ENCODE peak calls at places on chromosomes 3 and 15, in five cellular contexts. One of them, this sample, is unnamed. For H3K36me3, the result is how much of the 10 kb centered on the place peaks cover.

GRCh38 chr3:158103131-158103955 is 2.9 kb downstream of the SHOX2 start:
- DNase-seq in ovary: peak
- DNase-seq in CD8-positive, alpha-beta T cell: peak
- DNase-seq in ascending aorta: no peak
- DNase-seq in CD8-positive, alpha-beta memory T cell: no peak
- DNase-seq in this sample: no peak

GRCh38 chr15:44381223-44381622 is 46.2 kb upstream of the CTDSPL2 start:
- DNase-seq in ovary: no peak
- DNase-seq in CD8-positive, alpha-beta T cell: no peak
- DNase-seq in ascending aorta: no peak
- DNase-seq in CD8-positive, alpha-beta memory T cell: no peak
- DNase-seq in this sample: no peak

GRCh38 chr15:76293361-76293760 is 17.9 kb downstream of the ETFA start:
- DNase-seq in CD8-positive, alpha-beta memory T cell: no peak
- DNase-seq in CD8-positive, alpha-beta T cell: no peak
- DNase-seq in ascending aorta: no peak
- DNase-seq in ovary: no peak
- DNase-seq in this sample: no peak

GRCh38 chr3:24185738-24186384 is 240.8 kb downstream of the NR1D2 start:
- DNase-seq in ascending aorta: no peak
- DNase-seq in CD8-positive, alpha-beta memory T cell: no peak
- DNase-seq in ovary: peak
- DNase-seq in CD8-positive, alpha-beta T cell: no peak
- DNase-seq in this sample: no peak

GRCh38 chr15:83926116-83926515 is 272.2 kb downstream of the ADAMTSL3 start:
- DNase-seq in CD8-positive, alpha-beta T cell: no peak
- DNase-seq in CD8-positive, alpha-beta memory T cell: no peak
- DNase-seq in ascending aorta: no peak
- DNase-seq in ovary: no peak
- DNase-seq in this sample: no peak

GRCh38 chr15:78651930-78652655 is 11.1 kb upstream of the CHRNB4 start:
- DNase-seq in CD8-positive, alpha-beta memory T cell: no peak
- DNase-seq in CD8-positive, alpha-beta T cell: no peak
- DNase-seq in ascending aorta: no peak
- DNase-seq in ovary: no peak
- DNase-seq in this sample: no peak

GRCh38 chr3:40057077-40057476 is 247.7 kb downstream of the MYRIP start:
- DNase-seq in CD8-positive, alpha-beta T cell: no peak
- DNase-seq in CD8-positive, alpha-beta memory T cell: no peak
- DNase-seq in ovary: no peak
- DNase-seq in ascending aorta: no peak
- DNase-seq in this sample: no peak

GRCh38 chr3:3334456-3334855 is 155.0 kb upstream of the CRBN start:
- DNase-seq in ascending aorta: no peak
- DNase-seq in ovary: no peak
- DNase-seq in CD8-positive, alpha-beta T cell: no peak
- DNase-seq in CD8-positive, alpha-beta memory T cell: no peak
- DNase-seq in this sample: no peak

GRCh38 chr3:31862861-31863260 is 118.2 kb downstream of the OSBPL10 start:
- DNase-seq in ascending aorta: no peak
- DNase-seq in CD8-positive, alpha-beta T cell: no peak
- DNase-seq in CD8-positive, alpha-beta memory T cell: no peak
- DNase-seq in ovary: no peak
- DNase-seq in this sample: no peak

GRCh38 chr15:52254331-52254730 is 41.3 kb downstream of the MYO5C start:
- DNase-seq in CD8-positive, alpha-beta T cell: no peak
- DNase-seq in ascending aorta: no peak
- DNase-seq in ovary: no peak
- DNase-seq in CD8-positive, alpha-beta memory T cell: no peak
- DNase-seq in this sample: no peak

GRCh38 chr15:100131321-100132224 is 210.2 kb downstream of the ADAMTS17 start:
- DNase-seq in CD8-positive, alpha-beta memory T cell: no peak
- DNase-seq in ovary: no peak
- DNase-seq in ascending aorta: no peak
- DNase-seq in CD8-positive, alpha-beta T cell: no peak
- DNase-seq in this sample: no peak

GRCh38 chr3:134357914-134358811 is 16.1 kb downstream of the AMOTL2 start:
- DNase-seq in CD8-positive, alpha-beta T cell: no peak
- DNase-seq in ovary: peak
- DNase-seq in CD8-positive, alpha-beta memory T cell: no peak
- DNase-seq in ascending aorta: no peak
- DNase-seq in this sample: no peak

GRCh38 chr15:58021332-58022230 is 43.9 kb downstream of the ALDH1A2 start:
- DNase-seq in ascending aorta: no peak
- DNase-seq in ovary: no peak
- DNase-seq in CD8-positive, alpha-beta T cell: no peak
- DNase-seq in CD8-positive, alpha-beta memory T cell: no peak
- DNase-seq in this sample: no peak

GRCh38 chr3:70980646-70981031 is 602.9 kb downstream of the FOXP1 start:
- DNase-seq in ascending aorta: no peak
- DNase-seq in CD8-positive, alpha-beta memory T cell: no peak
- DNase-seq in CD8-positive, alpha-beta T cell: no peak
- DNase-seq in ovary: no peak
- DNase-seq in this sample: no peak

GRCh38 chr3:77320514-77320913 is 280.6 kb downstream of the ROBO2 start:
- DNase-seq in ascending aorta: no peak
- DNase-seq in CD8-positive, alpha-beta memory T cell: no peak
- DNase-seq in ovary: no peak
- DNase-seq in CD8-positive, alpha-beta T cell: no peak
- DNase-seq in this sample: no peak

GRCh38 chr3:65330072-65330471 is 642.3 kb upstream of the ADAMTS9 start:
- DNase-seq in ascending aorta: no peak
- DNase-seq in ovary: no peak
- DNase-seq in CD8-positive, alpha-beta memory T cell: no peak
- DNase-seq in CD8-positive, alpha-beta T cell: no peak
- DNase-seq in this sample: no peak

GRCh38 chr3:11245276-11245675 is 26.9 kb upstream of the ATG7 start:
- DNase-seq in ascending aorta: no peak
- DNase-seq in ovary: no peak
- DNase-seq in CD8-positive, alpha-beta T cell: no peak
- DNase-seq in CD8-positive, alpha-beta memory T cell: no peak
- DNase-seq in this sample: no peak

GRCh38 chr3:11248596-11248995 is 23.6 kb upstream of the ATG7 start:
- DNase-seq in CD8-positive, alpha-beta T cell: no peak
- DNase-seq in CD8-positive, alpha-beta memory T cell: no peak
- DNase-seq in ascending aorta: no peak
- DNase-seq in ovary: no peak
- DNase-seq in this sample: no peak

GRCh38 chr3:11246663-11246970 is 25.6 kb upstream of the ATG7 start:
- DNase-seq in ascending aorta: no peak
- DNase-seq in CD8-positive, alpha-beta T cell: no peak
- DNase-seq in ovary: no peak
- DNase-seq in CD8-positive, alpha-beta memory T cell: no peak
- DNase-seq in this sample: no peak

GRCh38 chr3:11245827-11246662 is 26.2 kb upstream of the ATG7 start:
- DNase-seq in ovary: no peak
- DNase-seq in CD8-positive, alpha-beta memory T cell: no peak
- DNase-seq in ascending aorta: no peak
- DNase-seq in CD8-positive, alpha-beta T cell: no peak
- DNase-seq in this sample: no peak

DNA sequence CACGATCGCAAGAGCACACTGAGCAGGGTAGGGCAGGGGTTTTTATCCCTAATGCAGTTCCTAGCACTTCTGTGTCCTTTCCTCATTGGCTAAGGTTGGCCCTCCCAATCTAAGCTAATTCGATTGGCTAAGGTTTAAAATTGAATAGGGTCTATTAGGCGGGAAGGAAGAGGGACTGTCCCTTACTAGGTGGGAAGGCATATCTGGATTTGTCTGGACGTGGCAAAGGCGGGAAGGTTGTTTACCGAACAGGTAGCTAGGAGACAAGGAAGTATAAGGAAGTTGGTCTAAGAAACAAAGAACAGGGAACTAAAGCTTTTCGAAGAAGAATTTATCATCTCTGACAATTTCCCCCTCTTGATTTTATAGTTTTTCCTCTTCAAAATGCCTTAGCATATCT is 24.8 kb upstream of the ATG7 start:
- DNase-seq in ascending aorta: no peak
- DNase-seq in CD8-positive, alpha-beta T cell: no peak
- DNase-seq in ovary: no peak
- DNase-seq in CD8-positive, alpha-beta memory T cell: no peak
- DNase-seq in this sample: no peak
- H3K36me3 ChIP-seq in ascending aorta: under half
- H3K36me3 ChIP-seq in CD8-positive, alpha-beta T cell: under half
- H3K36me3 ChIP-seq in ovary: under half
- H3K36me3 ChIP-seq in CD8-positive, alpha-beta memory T cell: under half
- H3K36me3 ChIP-seq in this sample: under half

GRCh38 chr15:90496791-90497190 is 32.9 kb upstream of the CRTC3 start:
- DNase-seq in CD8-positive, alpha-beta memory T cell: no peak
- DNase-seq in CD8-positive, alpha-beta T cell: no peak
- DNase-seq in ovary: no peak
- DNase-seq in ascending aorta: no peak
- DNase-seq in this sample: no peak
- H3K36me3 ChIP-seq in CD8-positive, alpha-beta memory T cell: under half
- H3K36me3 ChIP-seq in CD8-positive, alpha-beta T cell: under half
- H3K36me3 ChIP-seq in ovary: under half
- H3K36me3 ChIP-seq in ascending aorta: half or more
- H3K36me3 ChIP-seq in this sample: under half

DNA sequence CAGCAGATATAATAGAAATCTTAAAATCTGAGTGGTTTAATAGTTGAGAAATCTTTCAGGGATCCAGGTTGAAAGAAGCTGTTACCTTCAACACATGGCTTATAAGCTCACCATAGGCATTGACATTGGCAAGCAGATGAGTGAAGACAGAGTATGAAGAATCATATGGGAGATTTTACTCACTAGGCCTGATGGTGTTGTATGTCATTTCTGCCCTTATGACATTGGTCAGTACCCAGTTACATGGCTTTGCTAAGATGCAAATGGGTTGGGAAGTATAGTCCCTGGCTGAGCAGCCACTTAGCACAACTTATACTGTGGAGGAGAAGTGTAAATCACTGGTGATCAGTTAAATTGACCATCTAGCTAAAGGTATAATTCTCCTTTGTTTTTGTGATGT is 5.9 kb downstream of the TFG start:
- DNase-seq in CD8-positive, alpha-beta T cell: no peak
- DNase-seq in CD8-positive, alpha-beta memory T cell: no peak
- DNase-seq in ascending aorta: no peak
- DNase-seq in ovary: no peak
- DNase-seq in this sample: no peak
- H3K36me3 ChIP-seq in CD8-positive, alpha-beta T cell: under half
- H3K36me3 ChIP-seq in CD8-positive, alpha-beta memory T cell: under half
- H3K36me3 ChIP-seq in ascending aorta: under half
- H3K36me3 ChIP-seq in ovary: under half
- H3K36me3 ChIP-seq in this sample: under half

GRCh38 chr3:185933374-185933950 is 4.4 kb downstream of the TRA2B start:
- DNase-seq in CD8-positive, alpha-beta memory T cell: no peak
- DNase-seq in ovary: no peak
- DNase-seq in ascending aorta: no peak
- DNase-seq in CD8-positive, alpha-beta T cell: no peak
- DNase-seq in this sample: no peak
- H3K36me3 ChIP-seq in CD8-positive, alpha-beta memory T cell: under half
- H3K36me3 ChIP-seq in ovary: under half
- H3K36me3 ChIP-seq in ascending aorta: under half
- H3K36me3 ChIP-seq in CD8-positive, alpha-beta T cell: under half
- H3K36me3 ChIP-seq in this sample: under half

DNA sequence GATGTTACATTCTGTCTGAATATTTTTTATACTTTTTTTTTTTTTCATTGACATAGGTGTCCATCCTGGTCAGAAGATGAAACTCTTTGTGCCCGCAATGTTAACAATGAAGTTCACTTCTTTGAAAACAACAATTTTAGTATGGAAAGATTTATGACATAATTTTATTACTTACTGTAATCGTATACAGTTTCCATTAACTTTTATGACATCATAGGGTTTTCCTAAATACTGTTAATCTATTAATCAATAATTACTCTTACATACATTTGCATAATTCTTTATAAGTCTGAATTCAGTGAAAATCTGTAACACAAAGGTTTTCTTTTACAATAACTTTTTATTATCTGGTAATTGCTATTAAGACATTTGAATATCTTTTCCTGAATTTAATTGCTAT is 17.7 kb downstream of the EIF2A start:
- DNase-seq in CD8-positive, alpha-beta memory T cell: no peak
- DNase-seq in CD8-positive, alpha-beta T cell: no peak
- DNase-seq in ovary: no peak
- DNase-seq in ascending aorta: no peak
- DNase-seq in this sample: no peak
- H3K36me3 ChIP-seq in CD8-positive, alpha-beta memory T cell: under half
- H3K36me3 ChIP-seq in CD8-positive, alpha-beta T cell: under half
- H3K36me3 ChIP-seq in ovary: under half
- H3K36me3 ChIP-seq in ascending aorta: under half
- H3K36me3 ChIP-seq in this sample: half or more

GRCh38 chr3:13400114-13400696 is 19.9 kb downstream of the NUP210 start:
- DNase-seq in CD8-positive, alpha-beta T cell: no peak
- DNase-seq in ascending aorta: no peak
- DNase-seq in CD8-positive, alpha-beta memory T cell: no peak
- DNase-seq in ovary: no peak
- DNase-seq in this sample: no peak

GRCh38 chr3:13403213-13403817 is 16.8 kb downstream of the NUP210 start:
- DNase-seq in ovary: no peak
- DNase-seq in CD8-positive, alpha-beta T cell: no peak
- DNase-seq in ascending aorta: no peak
- DNase-seq in CD8-positive, alpha-beta memory T cell: no peak
- DNase-seq in this sample: no peak

GRCh38 chr3:13397316-13397715 is 22.8 kb downstream of the NUP210 start:
- DNase-seq in CD8-positive, alpha-beta T cell: no peak
- DNase-seq in ascending aorta: no peak
- DNase-seq in ovary: no peak
- DNase-seq in CD8-positive, alpha-beta memory T cell: no peak
- DNase-seq in this sample: no peak

GRCh38 chr3:13401149-13401548 is 19.0 kb downstream of the NUP210 start:
- DNase-seq in ascending aorta: no peak
- DNase-seq in CD8-positive, alpha-beta T cell: no peak
- DNase-seq in CD8-positive, alpha-beta memory T cell: no peak
- DNase-seq in ovary: no peak
- DNase-seq in this sample: no peak

DNA sequence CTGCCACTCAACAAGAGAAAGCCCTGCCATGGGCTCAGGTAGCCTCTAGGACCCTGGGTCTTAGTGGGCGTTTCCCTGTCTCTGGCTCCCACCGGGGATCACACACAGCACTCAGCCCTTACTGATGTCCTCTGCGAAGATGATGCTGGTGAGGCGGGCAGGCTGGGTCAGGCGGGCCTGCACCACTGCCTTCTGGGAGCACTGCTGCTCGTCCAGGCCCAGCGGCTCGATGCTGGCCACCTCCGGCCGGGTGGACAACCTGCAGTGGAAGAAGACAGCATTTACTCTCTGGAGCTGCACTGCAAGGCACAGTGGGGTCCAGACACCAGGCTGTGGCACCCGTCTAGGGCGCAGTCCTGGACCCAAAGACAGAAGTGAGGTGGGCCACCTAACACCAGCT is 20.5 kb downstream of the NUP210 start:
- DNase-seq in CD8-positive, alpha-beta T cell: no peak
- DNase-seq in ovary: no peak
- DNase-seq in ascending aorta: no peak
- DNase-seq in CD8-positive, alpha-beta memory T cell: no peak
- DNase-seq in this sample: no peak
- H3K36me3 ChIP-seq in CD8-positive, alpha-beta T cell: under half
- H3K36me3 ChIP-seq in ovary: under half
- H3K36me3 ChIP-seq in ascending aorta: under half
- H3K36me3 ChIP-seq in CD8-positive, alpha-beta memory T cell: under half
- H3K36me3 ChIP-seq in this sample: under half

GRCh38 chr3:140974900-140975299 is 33.3 kb downstream of the SLC25A36 start:
- DNase-seq in ascending aorta: no peak
- DNase-seq in ovary: no peak
- DNase-seq in CD8-positive, alpha-beta T cell: no peak
- DNase-seq in CD8-positive, alpha-beta memory T cell: no peak
- DNase-seq in this sample: no peak
- H3K36me3 ChIP-seq in ascending aorta: under half
- H3K36me3 ChIP-seq in ovary: under half
- H3K36me3 ChIP-seq in CD8-positive, alpha-beta T cell: under half
- H3K36me3 ChIP-seq in CD8-positive, alpha-beta memory T cell: under half
- H3K36me3 ChIP-seq in this sample: half or more